ENCODE peak calls at places on chromosomes 7 and 10, in four cellular contexts. J is K562, R is A549, D is GM12878. B is an unnamed sample.

GRCh38 chr10:4355346-4355745 is 470.7 kb upstream of the AKR1E2 start:
- DNase-seq in D (no peak), J (no peak), R (no peak), B (no peak)

GRCh38 chr7:46058424-46058823 is 137.4 kb upstream of the IGFBP3 start:
- DNase-seq in J (no peak), R (no peak), D (no peak), B (no peak)

GRCh38 chr7:8418627-8419245 is 14.7 kb upstream of the NXPH1 start:
- DNase-seq in D (peak), J (peak), R (peak), B (peak)

GRCh38 chr7:101397770-101398324 is 35.2 kb downstream of the COL26A1 start:
- DNase-seq in J (peak), R (no peak), D (no peak), B (no peak)

GRCh38 chr7:32495298-32496051 is at the start of gene AVL9:
- DNase-seq in D (peak), J (peak), R (peak), B (peak)

GRCh38 chr10:49301302-49301701 is 2.3 kb downstream of the C10orf71 start:
- DNase-seq in R (no peak), J (no peak), D (no peak), B (no peak)

GRCh38 chr10:96758423-96758822 is 38.1 kb upstream of the PIK3AP1 start:
- DNase-seq in D (peak), R (no peak), J (no peak), B (no peak)

GRCh38 chr7:132697032-132697431 is 120.8 kb upstream of the PLXNA4 start:
- DNase-seq in D (no peak), J (no peak), R (no peak), B (no peak)

GRCh38 chr10:69123306-69123746 is 652 bp upstream of the VPS26A start:
- DNase-seq in J (peak), D (no peak), R (peak), B (no peak)

GRCh38 chr10:114279886-114280644 is 41.0 kb downstream of the VWA2 start:
- DNase-seq in D (no peak), R (no peak), J (no peak), B (no peak)

GRCh38 chr7:81594767-81595166 is 175.1 kb downstream of the HGF start:
- DNase-seq in R (no peak), D (no peak), J (no peak), B (no peak)

DNA sequence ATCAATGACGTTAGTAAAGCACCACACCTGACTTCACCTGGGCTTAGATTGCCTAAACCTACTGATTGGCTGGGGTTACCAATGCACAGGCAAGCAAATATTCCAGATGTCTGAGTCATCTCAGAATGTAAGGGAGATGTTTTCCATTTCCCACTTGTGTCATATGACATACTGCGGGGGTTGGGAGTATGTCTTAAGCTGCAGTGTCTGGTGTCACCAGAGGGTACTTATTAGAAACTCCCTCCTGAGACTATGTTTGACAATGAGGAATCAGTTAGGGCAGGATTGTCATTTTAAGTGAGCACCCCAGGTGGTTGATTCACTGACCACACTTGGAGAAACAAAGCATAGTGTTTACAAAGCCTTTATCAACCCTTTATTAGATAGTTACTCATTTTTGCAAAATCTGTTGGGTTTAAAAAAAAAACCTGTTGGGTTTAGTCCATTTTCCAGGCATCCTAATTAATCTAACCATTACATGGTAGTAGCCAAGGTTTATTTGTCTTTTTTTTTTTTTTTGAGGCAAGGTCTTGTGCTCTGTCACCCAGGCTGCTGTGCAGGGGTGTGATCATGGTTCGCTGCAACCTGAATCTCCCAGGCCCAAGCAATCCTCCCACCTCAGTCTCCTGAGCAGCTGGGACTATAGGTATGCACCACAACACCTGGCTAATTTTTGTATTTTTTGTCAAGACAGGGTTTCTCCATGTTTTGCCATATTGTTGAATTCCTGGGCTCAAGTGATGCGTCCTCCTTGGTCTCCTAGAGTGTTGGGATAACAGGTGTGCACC is 72.5 kb downstream of the CDK6 start:
- DNase-seq in D (no peak), J (peak), R (peak), B (peak)
- TF ChIP-seq MYC in D (no peak), J (no peak), R (no peak), B (no peak)

DNA sequence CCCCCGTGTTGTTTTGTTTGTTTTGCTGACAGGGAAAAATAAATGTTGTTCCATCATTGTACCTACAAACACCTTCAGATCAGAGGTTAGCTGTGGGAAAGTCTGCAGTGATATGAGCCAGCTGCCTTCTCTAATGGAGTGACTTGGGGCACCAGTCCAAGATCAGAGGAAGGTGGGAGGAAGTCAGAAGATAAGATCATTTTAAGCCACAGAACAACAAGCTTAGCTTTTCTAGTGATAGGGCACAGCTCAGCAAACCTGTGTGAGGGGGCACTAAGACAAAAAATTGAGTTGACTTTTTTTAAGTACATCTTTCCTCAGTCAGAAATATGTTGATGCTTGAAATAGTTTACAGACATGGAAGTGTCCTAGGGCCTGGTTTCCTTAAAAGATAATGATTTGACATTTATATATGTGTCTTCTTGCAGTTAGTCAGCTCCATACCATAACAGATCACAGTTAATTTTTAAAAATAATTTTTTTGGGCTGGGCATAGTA is 240.3 kb upstream of the KAT6B start:
- DNase-seq in D (peak), J (no peak), R (no peak), B (peak)
- TF ChIP-seq MYC in D (no peak), J (no peak), R (no peak), B (no peak)

GRCh38 chr10:99906470-99906869 is 103.3 kb downstream of the DNMBP start:
- DNase-seq in J (peak), R (peak), D (no peak), B (peak)

GRCh38 chr10:99908512-99908911 is 101.2 kb downstream of the DNMBP start:
- DNase-seq in D (no peak), J (no peak), R (no peak), B (no peak)

DNA sequence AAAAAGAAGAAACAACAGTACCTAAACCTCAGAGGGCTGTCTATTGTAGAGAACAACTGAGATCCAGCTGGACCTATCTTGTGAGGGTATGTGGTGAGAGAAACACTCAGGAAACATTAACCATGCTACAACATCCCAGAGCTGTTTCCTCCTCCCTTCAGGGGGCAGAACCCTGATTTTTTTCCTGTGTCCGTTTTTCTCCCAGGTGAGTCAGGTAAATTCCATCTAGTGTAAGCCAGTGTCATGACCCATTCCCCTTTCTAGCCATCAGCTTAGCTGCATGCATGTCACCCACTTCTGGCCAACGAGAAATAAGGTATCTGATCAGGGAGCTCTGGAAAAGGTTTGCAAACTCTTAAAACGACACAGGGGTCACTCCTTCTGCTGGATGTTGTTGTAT is 103.8 kb downstream of the DNMBP start:
- DNase-seq in D (no peak), R (no peak), J (no peak), B (no peak)
- TF ChIP-seq MYC in D (no peak), R (no peak), J (no peak), B (no peak)

GRCh38 chr10:110488124-110488681 is 9.5 kb upstream of the DUSP5 start:
- DNase-seq in J (no peak), D (no peak), R (no peak), B (peak)
- TF ChIP-seq MYC in J (no peak), D (no peak), R (no peak), B (peak)

GRCh38 chr10:15370741-15371701 is at the start of gene FAM171A1:
- DNase-seq in J (peak), D (no peak), R (peak), B (no peak)
- TF ChIP-seq MYC in J (no peak), D (no peak), R (no peak), B (no peak)

GRCh38 chr7:229184-229964 is 37.0 kb downstream of the FAM20C start:
- DNase-seq in D (no peak), J (no peak), R (no peak), B (no peak)
- TF ChIP-seq MYC in D (no peak), J (no peak), R (no peak), B (no peak)

GRCh38 chr10:77594171-77594783 is 43.3 kb downstream of the KCNMA1 start:
- DNase-seq in D (no peak), J (no peak), R (no peak), B (no peak)

GRCh38 chr10:77590344-77591237 is 47.0 kb downstream of the KCNMA1 start:
- DNase-seq in D (no peak), R (no peak), J (no peak), B (no peak)

GRCh38 chr10:77592510-77592909 is 45.1 kb downstream of the KCNMA1 start:
- DNase-seq in D (no peak), R (no peak), J (no peak), B (no peak)

GRCh38 chr10:77591238-77591880 is 46.2 kb downstream of the KCNMA1 start:
- DNase-seq in R (no peak), D (no peak), J (no peak), B (no peak)

DNA sequence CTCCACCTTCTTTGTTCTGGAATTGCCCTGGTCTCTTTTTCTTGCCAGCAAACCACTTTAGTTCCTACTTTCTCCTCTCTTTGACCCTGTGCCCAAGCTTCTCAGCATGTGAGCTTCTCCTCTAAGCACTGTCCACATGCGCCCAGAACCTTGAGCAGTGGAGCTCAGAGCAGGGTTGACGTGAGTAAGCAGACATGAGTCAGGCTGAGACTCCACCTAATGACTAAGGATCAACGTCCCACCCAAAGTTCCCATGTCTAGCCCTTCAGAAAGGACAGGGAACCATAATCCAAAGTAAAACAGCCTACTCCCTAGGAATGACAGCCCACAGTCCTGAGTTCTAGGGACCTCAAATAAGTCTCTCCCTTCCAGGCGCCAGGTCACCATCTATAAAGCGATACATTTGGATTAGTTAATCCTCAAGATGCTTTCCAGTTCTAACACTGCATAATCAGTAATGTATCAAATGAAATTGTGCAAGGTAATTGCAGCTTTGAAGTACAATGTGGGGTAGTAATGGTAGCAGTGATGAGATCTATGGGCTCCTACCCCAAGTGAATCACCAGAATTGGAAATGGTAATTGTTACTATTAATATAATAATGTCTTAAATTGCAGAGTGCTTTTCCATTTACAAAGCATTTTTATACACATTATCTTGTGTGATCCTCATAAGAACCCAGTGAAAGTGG is 44.5 kb downstream of the KCNMA1 start:
- DNase-seq in D (no peak), R (peak), J (no peak), B (peak)
- TF ChIP-seq MYC in D (no peak), R (peak), J (no peak), B (no peak)